ENCODE peak calls at places on chromosomes 13 and 19, in eight cellular contexts. O is GM12878, K is Panc1, Q is K562, W is GM23338, T is HepG2, D is HCT116, S is upper lobe of left lung. P is an unnamed sample.

GRCh38 chr19:38715540-38715939 is 28.7 kb downstream of the CAPN12 start:
- ATAC-seq in D (no peak), K (no peak), O (no peak), W (no peak), Q (no peak), T (no peak), S (no peak), P (peak; percentile 10)

GRCh38 chr19:7349231-7349591 is 474 bp downstream of the ARHGEF18 start:
- ATAC-seq in W (no peak), Q (no peak), S (peak; percentile 22), K (no peak), O (peak; percentile 4), D (no peak), T (no peak), P (no peak)

GRCh38 chr19:10871711-10872550 is 578 bp downstream of the CARM1 start:
- ATAC-seq in S (no peak), O (peak; percentile 1), D (peak; percentile 1), K (peak; percentile 23), W (peak; percentile 17), T (peak; percentile 8), Q (peak; percentile 3), P (peak; percentile 0)

GRCh38 chr19:47487551-47488515 is 3.8 kb upstream of the KPTN start:
- ATAC-seq in O (no peak), K (no peak), T (no peak), D (no peak), Q (no peak), S (no peak), W (no peak), P (no peak)

GRCh38 chr19:4268816-4269430 is 10.1 kb upstream of the SHD start:
- ATAC-seq in T (peak; percentile 7), Q (no peak), W (no peak), K (no peak), D (no peak), O (no peak), S (no peak), P (no peak)

GRCh38 chr13:99406799-99407201 is 94.5 kb upstream of the TM9SF2 start:
- ATAC-seq in K (no peak), T (no peak), W (no peak), O (no peak), S (peak; percentile 69), Q (no peak), D (no peak), P (peak; percentile 39)

GRCh38 chr19:18502633-18503294 is 19.1 kb downstream of the ELL start:
- ATAC-seq in S (peak; percentile 60), D (no peak), K (no peak), O (no peak), Q (no peak), W (no peak), T (no peak), P (peak; percentile 23)

GRCh38 chr13:39776439-39776838 is 121.0 kb downstream of the COG6 start:
- ATAC-seq in W (no peak), K (no peak), D (no peak), Q (no peak), T (no peak), O (peak; percentile 90), S (no peak), P (no peak)

GRCh38 chr19:42312370-42312769 is 739 bp upstream of the TMEM145 start:
- ATAC-seq in S (no peak), T (no peak), K (no peak), D (no peak), W (no peak), O (no peak), Q (no peak), P (no peak)

GRCh38 chr19:16146112-16146511 is 2.6 kb downstream of the HSH2D start:
- ATAC-seq in Q (no peak), S (no peak), T (no peak), O (no peak), D (no peak), K (no peak), W (no peak), P (no peak)

GRCh38 chr13:70505809-70506208 is 397.6 kb upstream of the KLHL1 start:
- ATAC-seq in K (no peak), S (no peak), O (no peak), W (no peak), Q (no peak), T (no peak), D (no peak), P (no peak)

GRCh38 chr19:35294859-35295258 is 2.9 kb downstream of the MAG start:
- ATAC-seq in K (no peak), D (no peak), S (no peak), T (no peak), Q (no peak), O (no peak), W (no peak), P (no peak)

GRCh38 chr19:45419396-45419795 is 4.3 kb downstream of the ERCC1 start:
- ATAC-seq in K (no peak), Q (no peak), W (no peak), O (peak; percentile 82), S (peak; percentile 25), D (no peak), T (no peak), P (no peak)

GRCh38 chr19:47754206-47755064 is 9.1 kb downstream of the NOP53 start:
- ATAC-seq in K (peak; percentile 15), O (no peak), W (no peak), Q (no peak), T (no peak), D (no peak), S (no peak), P (no peak)

GRCh38 chr19:51621178-51621577 is 9.0 kb downstream of the SIGLEC5 start:
- ATAC-seq in K (no peak), D (no peak), O (peak; percentile 94), Q (no peak), S (peak; percentile 53), W (no peak), T (no peak), P (no peak)

GRCh38 chr13:48400090-48400694 is 12.7 kb downstream of the LPAR6 start:
- ATAC-seq in Q (no peak), W (no peak), O (no peak), S (no peak), D (no peak), T (peak; percentile 67), K (peak; percentile 75), P (no peak)

GRCh38 chr19:6740589-6741348 is 1.3 kb downstream of the TRIP10 start:
- ATAC-seq in K (no peak), O (peak; percentile 10), Q (no peak), D (no peak), T (no peak), W (peak; percentile 19), S (peak; percentile 1), P (no peak)

GRCh38 chr19:38243279-38243673 is 12.9 kb downstream of the PPP1R14A start:
- ATAC-seq in O (no peak), W (no peak), D (no peak), S (no peak), T (no peak), K (no peak), Q (no peak), P (no peak)

GRCh38 chr19:44869728-44870470 is 21.2 kb upstream of the TOMM40 start:
- ATAC-seq in K (no peak), W (no peak), Q (no peak), D (no peak), S (peak; percentile 62), O (no peak), T (peak; percentile 13), P (no peak)

GRCh38 chr13:45321230-45321629 is 19.8 kb downstream of the TPT1 start:
- ATAC-seq in W (no peak), K (no peak), O (no peak), T (no peak), D (no peak), Q (peak; percentile 13), S (peak; percentile 79), P (peak; percentile 35)

GRCh38 chr19:13849277-13849676 is 27.7 kb upstream of the NANOS3 start:
- ATAC-seq in D (no peak), Q (no peak), K (no peak), S (no peak), O (no peak), T (no peak), W (no peak), P (no peak)

GRCh38 chr19:20318616-20319015 is 151.6 kb downstream of the ZNF486 start:
- ATAC-seq in Q (no peak), S (no peak), W (no peak), T (no peak), O (no peak), D (no peak), K (no peak), P (no peak)
- TF ChIP-seq POLR2AphosphoS5 in Q (no peak), S (no peak), W (no peak), T (no peak), O (no peak), D (no peak), K (no peak), P (no peak)

GRCh38 chr19:50412419-50412818 is 6.3 kb upstream of the SPIB start:
- ATAC-seq in S (no peak), W (no peak), T (no peak), K (no peak), O (no peak), Q (no peak), D (no peak), P (no peak)

GRCh38 chr19:50406829-50407228 is 11.9 kb upstream of the SPIB start:
- ATAC-seq in D (no peak), S (no peak), K (no peak), W (no peak), T (no peak), Q (no peak), O (no peak), P (no peak)

GRCh38 chr19:50409347-50409746 is 9.4 kb upstream of the SPIB start:
- ATAC-seq in K (no peak), Q (no peak), S (no peak), D (no peak), T (no peak), O (no peak), W (no peak), P (no peak)

GRCh38 chr19:50413096-50413495 is 5.6 kb upstream of the SPIB start:
- ATAC-seq in T (no peak), D (no peak), W (no peak), O (no peak), K (no peak), S (no peak), Q (no peak), P (no peak)

GRCh38 chr19:50410109-50410508 is 8.6 kb upstream of the SPIB start:
- ATAC-seq in Q (no peak), T (no peak), D (no peak), O (no peak), W (no peak), K (no peak), S (no peak), P (no peak)
- H3K36me3 ChIP-seq in Q (peaks cover 83% of the 10 kb centered on the region), T (peaks cover 20% of the 10 kb centered on the region), D (peaks cover 13% of the 10 kb centered on the region), O (peaks cover 2% of the 10 kb centered on the region), W (peaks cover under 1% of the 10 kb centered on the region), K (no peaks in the 10 kb centered on the region), S (peaks cover 31% of the 10 kb centered on the region), P (peaks cover 48% of the 10 kb centered on the region)

DNA sequence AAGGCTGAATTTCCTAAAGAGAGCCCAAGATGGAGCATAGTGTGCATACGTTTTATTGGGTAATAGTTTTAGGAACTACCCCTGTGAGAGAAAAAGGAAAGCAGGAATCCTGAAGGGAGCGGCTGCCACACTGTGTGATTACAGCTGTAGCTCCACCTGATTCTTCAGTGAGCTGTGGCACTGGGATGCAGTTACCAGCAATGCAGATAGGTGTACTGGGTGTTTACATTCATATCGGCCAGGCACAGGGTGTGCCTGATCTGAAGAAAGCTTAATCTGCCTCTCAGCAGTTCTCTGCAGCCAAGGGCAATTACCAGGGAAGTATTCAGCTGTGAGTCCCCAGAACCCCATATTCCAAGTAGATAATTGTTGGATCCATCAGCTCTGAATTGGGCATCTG is 1541.8 kb downstream of the EFNB2 start:
- ATAC-seq in D (peak; percentile 52), T (no peak), O (no peak), Q (no peak), S (no peak), W (peak; percentile 71), K (no peak), P (no peak)
- TF ChIP-seq CTCF in D (no peak), T (no peak), O (no peak), Q (no peak), S (no peak), W (no peak), K (no peak), P (no peak)

GRCh38 chr13:49954674-49955455 is 18.7 kb upstream of the SPRYD7 start:
- ATAC-seq in T (peak; percentile 62), D (no peak), Q (no peak), O (no peak), W (no peak), K (peak; percentile 34), S (no peak), P (no peak)
- TF ChIP-seq POLR2AphosphoS5 in T (no peak), D (no peak), Q (no peak), O (no peak), W (no peak), K (no peak), S (no peak), P (no peak)

P was measured in gastroesophageal sphincter.